ENCODE peak calls at places on chromosomes 11 and 22, in four cellular contexts. X is activated effector memory CD4-positive, alpha-beta T cell treated with anti-CD3 and anti-CD28 coated beads, Interleukin-2, amount 50 U/mL, for 16 hours; R is substantia nigra; S is AG04450. Y is an unnamed sample.

GRCh38 chr22:36328635-36329216 is 59.0 kb downstream of the MYH9 start:
- DNase-seq in X (peak), R (no peak), S (peak), Y (no peak)

GRCh38 chr11:10160350-10160749 is 133.7 kb downstream of the SBF2 start:
- DNase-seq in X (no peak), S (no peak), R (no peak), Y (no peak)

GRCh38 chr11:78199653-78200015 is 10.9 kb downstream of the USP35 start:
- DNase-seq in X (no peak), S (no peak), R (no peak), Y (no peak)

GRCh38 chr11:17383466-17383865 is 5.0 kb downstream of the KCNJ11 start:
- DNase-seq in X (no peak), R (no peak), S (no peak), Y (peak)

GRCh38 chr11:102312656-102313055 is 4.6 kb upstream of the BIRC3 start:
- DNase-seq in R (no peak), S (no peak), X (no peak), Y (peak)

GRCh38 chr22:18065256-18065655 is 12.5 kb upstream of the PEX26 start:
- DNase-seq in S (no peak), X (no peak), R (no peak), Y (no peak)

GRCh38 chr11:118619444-118620205 is 12.2 kb downstream of the PHLDB1 start:
- DNase-seq in X (no peak), S (peak), R (no peak), Y (peak)

GRCh38 chr11:20489948-20490347 is 102.4 kb downstream of the PRMT3 start:
- DNase-seq in R (no peak), X (no peak), S (no peak), Y (no peak)

GRCh38 chr11:29448246-29448877 is 568.5 kb downstream of the KCNA4 start:
- DNase-seq in S (no peak), X (no peak), R (no peak), Y (peak)

GRCh38 chr11:121810291-121810690 is 305.7 kb downstream of the BLID start:
- DNase-seq in R (no peak), X (no peak), S (peak), Y (no peak)

GRCh38 chr11:14454861-14455632 is 44.6 kb downstream of the COPB1 start:
- DNase-seq in X (no peak), S (no peak), R (no peak), Y (no peak)

GRCh38 chr11:44597358-44598009 is 32.0 kb downstream of the CD82 start:
- DNase-seq in S (no peak), X (no peak), R (no peak), Y (no peak)